ENCODE peak calls at places on chromosomes 11 and 22, in four cellular contexts. D is K562, K is GM12878, Z is HepG2. S is an unnamed sample.

GRCh38 chr22:41870786-41871185 is 37.9 kb downstream of the SREBF2 start:
- DNase-seq in D (no peak), K (no peak), Z (no peak), S (no peak)

GRCh38 chr11:35286156-35286555 is 133.2 kb downstream of the SLC1A2 start:
- DNase-seq in D (no peak), K (no peak), Z (no peak), S (no peak)

GRCh38 chr11:8964324-8965320 is at the start of gene TMEM9B:
- DNase-seq in D (peak; percentile 87), K (peak; percentile 62), Z (peak; percentile 84), S (peak; percentile 86)

GRCh38 chr11:108497317-108498045 is 703 bp downstream of the POGLUT3 start:
- DNase-seq in D (peak; percentile 86), K (peak; percentile 60), Z (peak; percentile 89), S (peak; percentile 74)

GRCh38 chr11:748007-748359 is 719 bp downstream of the TALDO1 start:
- DNase-seq in D (peak; percentile 23), K (no peak), Z (no peak), S (no peak)

GRCh38 chr11:109512249-109512648 is 90.3 kb downstream of the C11orf87 start:
- DNase-seq in D (no peak), K (no peak), Z (no peak), S (no peak)

GRCh38 chr11:121451178-121451981 is 734 bp upstream of the SORL1 start:
- DNase-seq in D (no peak), K (no peak), Z (peak; percentile 43), S (no peak)

GRCh38 chr11:129145276-129145675 is 46.8 kb downstream of the ARHGAP32 start:
- DNase-seq in D (no peak), K (no peak), Z (no peak), S (no peak)

GRCh38 chr11:35682230-35683195 is 19.9 kb downstream of the TRIM44 start:
- DNase-seq in D (no peak), K (no peak), Z (no peak), S (no peak)

GRCh38 chr22:19289475-19290161 is 1.9 kb downstream of the CLTCL1 start:
- DNase-seq in D (no peak), K (no peak), Z (no peak), S (no peak)

GRCh38 chr22:21660904-21661303 is 4.9 kb upstream of the PPIL2 start:
- DNase-seq in D (no peak), K (no peak), Z (no peak), S (no peak)

DNA sequence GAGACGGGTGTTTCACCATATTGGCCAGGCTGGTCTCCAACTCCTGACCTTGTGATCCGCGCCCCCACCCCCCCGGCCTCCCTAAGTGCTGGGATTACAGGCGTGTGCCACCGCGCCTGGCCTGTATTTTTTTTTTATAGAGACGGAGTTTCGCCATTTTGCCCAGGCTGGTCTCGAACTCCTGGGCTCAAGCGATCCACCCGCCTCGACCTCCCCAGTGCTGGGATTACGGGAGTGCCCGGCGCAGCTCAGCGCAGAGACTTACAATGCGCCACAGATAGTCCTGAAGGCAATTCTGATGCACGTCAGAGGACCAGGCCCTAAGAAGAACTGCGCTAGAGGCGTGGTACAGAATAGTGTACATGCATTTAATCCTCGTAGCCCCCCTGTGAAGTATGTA is 587 bp upstream of the VPS51 start:
- DNase-seq in D (no peak), K (no peak), Z (no peak), S (no peak)
- TF ChIP-seq ATF2 in D (no peak), K (no peak), Z (no peak), S (no peak)

GRCh38 chr22:32326647-32327046 is 31.0 kb upstream of the RFPL3 start:
- DNase-seq in D (no peak), K (no peak), Z (no peak), S (no peak)

GRCh38 chr22:32327066-32327465 is 30.6 kb upstream of the RFPL3 start:
- DNase-seq in D (no peak), K (no peak), Z (no peak), S (no peak)

GRCh38 chr22:32327596-32328171 is 30.0 kb upstream of the RFPL3 start:
- DNase-seq in D (no peak), K (no peak), Z (no peak), S (no peak)

GRCh38 chr22:32329202-32329645 is 28.4 kb upstream of the RFPL3 start:
- DNase-seq in D (no peak), K (no peak), Z (no peak), S (no peak)

DNA sequence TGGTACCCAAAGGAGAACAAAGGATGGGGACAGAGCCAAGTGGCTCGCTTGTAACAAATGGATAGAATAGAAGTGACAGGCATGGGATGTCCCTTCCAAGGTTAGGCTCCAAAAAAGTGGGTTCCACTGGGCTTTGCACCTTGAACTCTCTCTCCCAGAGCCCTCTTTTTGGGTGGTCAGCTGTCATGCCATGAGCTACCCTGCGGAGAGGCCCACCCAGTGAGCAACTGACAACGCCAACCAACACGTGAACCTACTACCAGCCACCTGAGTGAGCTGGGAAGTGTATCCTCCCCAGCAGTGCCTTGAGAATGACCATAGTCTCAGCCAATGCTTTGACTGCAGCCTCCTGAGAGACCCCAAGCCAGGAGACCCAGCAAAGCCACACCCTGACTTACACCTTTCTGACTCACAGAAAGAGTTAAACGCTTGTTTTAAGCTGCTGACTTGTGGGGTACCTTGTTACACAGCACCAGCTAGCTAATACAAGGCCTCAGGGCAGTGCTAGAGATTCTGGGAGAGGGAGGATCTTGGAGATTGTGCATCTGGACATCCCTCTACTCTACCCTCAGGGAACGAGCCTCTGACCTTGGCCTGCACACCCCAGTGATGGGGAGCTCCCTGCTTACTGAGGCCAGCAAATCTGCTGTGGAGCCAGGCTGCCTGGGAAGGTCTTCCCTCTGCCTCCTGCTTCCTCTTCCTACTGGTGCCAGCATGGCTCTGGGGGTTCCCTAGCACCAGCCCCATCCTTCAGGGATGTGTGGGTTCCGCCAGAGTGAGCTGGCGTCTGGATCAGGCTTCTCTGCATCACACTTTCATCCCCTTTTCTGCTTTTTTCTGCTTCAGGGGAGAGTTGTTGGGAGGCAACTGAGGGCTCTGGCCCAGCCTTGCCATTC is 29.1 kb upstream of the RFPL3 start:
- DNase-seq in D (no peak), K (no peak), Z (no peak), S (no peak)
- TF ChIP-seq CREM in D (no peak), K (no peak), Z (no peak), S (no peak)

GRCh38 chr22:40271440-40271839 is 74.9 kb upstream of the ADSL start:
- DNase-seq in D (no peak), K (no peak), Z (no peak), S (no peak)
- TF ChIP-seq ATF2 in D (no peak), K (no peak), Z (no peak), S (no peak)

GRCh38 chr22:36376265-36376664 is 11.5 kb downstream of the MYH9 start:
- DNase-seq in D (no peak), K (no peak), Z (no peak), S (no peak)

GRCh38 chr22:36377022-36377631 is 10.6 kb downstream of the MYH9 start:
- DNase-seq in D (no peak), K (no peak), Z (no peak), S (no peak)

GRCh38 chr22:36375071-36375980 is 12.4 kb downstream of the MYH9 start:
- DNase-seq in D (no peak), K (no peak), Z (no peak), S (no peak)

GRCh38 chr22:36373258-36373579 is 14.5 kb downstream of the MYH9 start:
- DNase-seq in D (no peak), K (no peak), Z (no peak), S (no peak)

GRCh38 chr22:36374603-36375024 is 13.2 kb downstream of the MYH9 start:
- DNase-seq in D (no peak), K (no peak), Z (no peak), S (no peak)
- TF ChIP-seq CREM in D (no peak), K (no peak), Z (no peak), S (no peak)

S was measured in WTC11.